ENCODE peak calls at places on chromosomes 5 and 9, in seven cellular contexts. N is neuronal stem cell, M is tibial artery, A is upper lobe of right lung, Q is esophagus squamous epithelium, V is ovary, C is lower lobe of right lung. B is an unnamed sample. For H3K36me3, the result is how much of the 10 kb centered on the place peaks cover.

GRCh38 chr9:91458905-91459304 is 35.3 kb upstream of the NFIL3 start:
- DNase-seq in N (no peak), M (no peak), A (no peak), Q (no peak), V (no peak), C (no peak), B (no peak)

GRCh38 chr9:20728493-20729220 is 44.6 kb downstream of the FOCAD start:
- DNase-seq in N (no peak), M (no peak), A (no peak), Q (no peak), V (no peak), C (no peak), B (no peak)

GRCh38 chr5:133962131-133962530 is 6.3 kb downstream of the C5orf15 start:
- DNase-seq in N (no peak), M (no peak), A (no peak), Q (no peak), V (no peak), C (no peak), B (no peak)

GRCh38 chr9:126809068-126809467 is 4.2 kb downstream of the ZBTB43 start:
- DNase-seq in N (no peak), M (no peak), A (no peak), Q (no peak), V (no peak), C (no peak), B (no peak)

GRCh38 chr9:131799177-131799823 is 59.4 kb upstream of the RAPGEF1 start:
- DNase-seq in N (peak), M (no peak), A (no peak), Q (no peak), V (peak), C (no peak), B (peak)

GRCh38 chr5:15693036-15693728 is 193.2 kb downstream of the FBXL7 start:
- DNase-seq in N (no peak), M (no peak), A (no peak), Q (no peak), V (no peak), C (no peak), B (no peak)

GRCh38 chr5:148808864-148809642 is 17.4 kb upstream of the ADRB2 start:
- DNase-seq in N (no peak), M (no peak), A (no peak), Q (no peak), V (no peak), C (peak), B (peak)

GRCh38 chr9:5767968-5768932 is 64.7 kb downstream of the ERMP1 start:
- DNase-seq in N (no peak), M (no peak), A (no peak), Q (no peak), V (no peak), C (no peak), B (no peak)

GRCh38 chr5:76943006-76943405 is 9.8 kb upstream of the CRHBP start:
- DNase-seq in N (no peak), M (no peak), A (no peak), Q (no peak), V (no peak), C (no peak), B (no peak)

GRCh38 chr5:40409600-40409999 is 270.1 kb upstream of the PTGER4 start:
- DNase-seq in N (no peak), M (no peak), A (no peak), Q (no peak), V (no peak), C (peak), B (no peak)

GRCh38 chr5:137921931-137922330 is 32.7 kb downstream of the PKD2L2 start:
- DNase-seq in N (no peak), M (no peak), A (no peak), Q (no peak), V (no peak), C (no peak), B (no peak)

GRCh38 chr9:91991621-91992435 is 41.8 kb upstream of the ROR2 start:
- DNase-seq in N (no peak), M (no peak), A (no peak), Q (no peak), V (no peak), C (no peak), B (no peak)

GRCh38 chr9:35105571-35106342 is 2.8 kb upstream of the STOML2 start:
- DNase-seq in N (no peak), M (peak), A (peak), Q (no peak), V (no peak), C (no peak), B (no peak)

GRCh38 chr9:97398999-97399758 is 12.7 kb upstream of the TDRD7 start:
- DNase-seq in N (no peak), M (no peak), A (peak), Q (no peak), V (no peak), C (peak), B (peak)

GRCh38 chr9:33942471-33943083 is 106.1 kb downstream of the UBAP2 start:
- DNase-seq in N (no peak), M (no peak), A (no peak), Q (no peak), V (no peak), C (no peak), B (no peak)

GRCh38 chr5:28548856-28549255 is 1510.5 kb upstream of the CDH9 start:
- DNase-seq in N (no peak), M (no peak), A (no peak), Q (no peak), V (no peak), C (no peak), B (no peak)

GRCh38 chr5:112635771-112636170 is 101.9 kb upstream of the APC start:
- DNase-seq in N (no peak), M (no peak), A (no peak), Q (no peak), V (no peak), C (no peak), B (no peak)

GRCh38 chr5:145847499-145848497 is 12.7 kb upstream of the PRELID2 start:
- DNase-seq in N (no peak), M (no peak), A (no peak), Q (no peak), V (no peak), C (no peak), B (no peak)

GRCh38 chr5:43875741-43876140 is 272.8 kb downstream of the NNT start:
- DNase-seq in N (no peak), M (no peak), A (no peak), Q (no peak), V (no peak), C (no peak), B (no peak)

GRCh38 chr5:6273090-6273735 is 105.1 kb downstream of the MED10 start:
- DNase-seq in N (no peak), M (no peak), A (no peak), Q (no peak), V (no peak), C (no peak), B (no peak)

GRCh38 chr5:29367176-29367833 is 1826.2 kb upstream of the CDH6 start:
- DNase-seq in N (peak), M (no peak), A (no peak), Q (no peak), V (no peak), C (no peak), B (no peak)

GRCh38 chr9:115650768-115651167 is 502.8 kb upstream of the PAPPA start:
- DNase-seq in N (no peak), M (no peak), A (no peak), Q (no peak), V (no peak), C (no peak), B (no peak)

GRCh38 chr5:3811116-3811515 is 215.5 kb downstream of the IRX1 start:
- DNase-seq in N (no peak), M (no peak), A (no peak), Q (no peak), V (no peak), C (no peak), B (no peak)

GRCh38 chr9:125805057-125805456 is 57.9 kb downstream of the PBX3 start:
- DNase-seq in N (no peak), M (no peak), A (no peak), Q (no peak), V (no peak), C (no peak), B (no peak)

GRCh38 chr9:87275039-87275725 is 222.5 kb upstream of the DAPK1 start:
- DNase-seq in N (no peak), M (no peak), A (no peak), Q (no peak), V (no peak), C (no peak), B (no peak)

GRCh38 chr5:17374157-17374556 is 123.9 kb upstream of the TAF11L2 start:
- DNase-seq in N (no peak), M (no peak), A (no peak), Q (no peak), V (no peak), C (no peak), B (no peak)

GRCh38 chr9:107940622-107941021 is 451.1 kb upstream of the KLF4 start:
- DNase-seq in N (no peak), M (no peak), A (no peak), Q (no peak), V (no peak), C (no peak), B (no peak)

GRCh38 chr9:112520646-112521045 is 34.0 kb downstream of the KIAA1958 start:
- DNase-seq in N (no peak), M (no peak), A (no peak), Q (no peak), V (no peak), C (no peak), B (no peak)

GRCh38 chr5:173709145-173709544 is 92.7 kb upstream of the BOD1 start:
- DNase-seq in N (no peak), M (no peak), A (no peak), Q (no peak), V (no peak), C (no peak), B (no peak)

GRCh38 chr9:26904070-26904469 is 11.5 kb upstream of the CAAP1 start:
- DNase-seq in N (no peak), M (no peak), A (no peak), Q (no peak), V (no peak), C (no peak), B (no peak)

GRCh38 chr9:135906291-135907005 is 898 bp downstream of the CAMSAP1 start:
- DNase-seq in N (peak), M (no peak), A (peak), Q (no peak), V (peak), C (peak), B (no peak)
- H3K27ac ChIP-seq in N (peak), M (peak), A (peak), Q (peak), V (no peak), C (peak), B (peak)

GRCh38 chr5:96703985-96704384 is 41.8 kb downstream of the CAST start:
- DNase-seq in N (no peak), M (no peak), A (no peak), Q (no peak), V (no peak), C (no peak), B (no peak)
- H3K36me3 ChIP-seq in N (under half), M (under half), A (under half), Q (under half), V (under half), C (under half), B (under half)

GRCh38 chr9:129946596-129946995 is 96.4 kb downstream of the FNBP1 start:
- DNase-seq in N (no peak), M (no peak), A (no peak), Q (no peak), V (no peak), C (no peak), B (no peak)
- H3K27ac ChIP-seq in N (no peak), M (no peak), A (peak), Q (peak), V (no peak), C (peak), B (peak)

DNA sequence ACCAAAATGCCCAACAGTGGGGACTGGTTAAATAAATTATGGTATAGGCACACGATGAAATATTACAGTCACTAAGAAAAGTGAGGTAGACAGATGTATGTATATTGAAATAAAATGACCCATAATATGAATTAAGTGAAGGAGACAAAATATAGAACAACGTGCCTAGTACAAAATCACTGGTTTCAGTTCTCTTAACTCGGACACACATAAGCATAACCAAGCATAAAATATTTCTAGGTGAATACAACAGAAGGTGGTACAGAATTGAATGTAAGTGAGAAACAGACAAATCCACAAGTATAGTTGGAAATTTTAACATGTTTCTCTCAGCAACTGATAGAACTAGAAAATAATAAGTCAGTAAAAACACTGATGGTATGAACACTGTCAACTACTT is 22.0 kb downstream of the PUM3 start:
- DNase-seq in N (no peak), M (no peak), A (no peak), Q (no peak), V (no peak), C (no peak), B (no peak)
- H3K36me3 ChIP-seq in N (half or more), M (under half), A (half or more), Q (under half), V (under half), C (half or more), B (under half)

GRCh38 chr9:4097991-4098390 is 201.9 kb downstream of the GLIS3 start:
- DNase-seq in N (no peak), M (no peak), A (no peak), Q (no peak), V (no peak), C (no peak), B (no peak)
- H3K27ac ChIP-seq in N (no peak), M (no peak), A (no peak), Q (no peak), V (no peak), C (no peak), B (no peak)

GRCh38 chr9:135805422-135806022 is 101.8 kb downstream of the CAMSAP1 start:
- DNase-seq in N (no peak), M (no peak), A (no peak), Q (no peak), V (peak), C (peak), B (peak)

GRCh38 chr9:135803441-135803840 is 101.5 kb downstream of the KCNT1 start:
- DNase-seq in N (no peak), M (no peak), A (no peak), Q (no peak), V (no peak), C (no peak), B (no peak)

GRCh38 chr9:135802876-135803419 is 101.0 kb downstream of the KCNT1 start:
- DNase-seq in N (no peak), M (no peak), A (no peak), Q (no peak), V (no peak), C (no peak), B (no peak)

GRCh38 chr9:135801070-135801469 is 99.1 kb downstream of the KCNT1 start:
- DNase-seq in N (no peak), M (no peak), A (no peak), Q (no peak), V (no peak), C (no peak), B (peak)

DNA sequence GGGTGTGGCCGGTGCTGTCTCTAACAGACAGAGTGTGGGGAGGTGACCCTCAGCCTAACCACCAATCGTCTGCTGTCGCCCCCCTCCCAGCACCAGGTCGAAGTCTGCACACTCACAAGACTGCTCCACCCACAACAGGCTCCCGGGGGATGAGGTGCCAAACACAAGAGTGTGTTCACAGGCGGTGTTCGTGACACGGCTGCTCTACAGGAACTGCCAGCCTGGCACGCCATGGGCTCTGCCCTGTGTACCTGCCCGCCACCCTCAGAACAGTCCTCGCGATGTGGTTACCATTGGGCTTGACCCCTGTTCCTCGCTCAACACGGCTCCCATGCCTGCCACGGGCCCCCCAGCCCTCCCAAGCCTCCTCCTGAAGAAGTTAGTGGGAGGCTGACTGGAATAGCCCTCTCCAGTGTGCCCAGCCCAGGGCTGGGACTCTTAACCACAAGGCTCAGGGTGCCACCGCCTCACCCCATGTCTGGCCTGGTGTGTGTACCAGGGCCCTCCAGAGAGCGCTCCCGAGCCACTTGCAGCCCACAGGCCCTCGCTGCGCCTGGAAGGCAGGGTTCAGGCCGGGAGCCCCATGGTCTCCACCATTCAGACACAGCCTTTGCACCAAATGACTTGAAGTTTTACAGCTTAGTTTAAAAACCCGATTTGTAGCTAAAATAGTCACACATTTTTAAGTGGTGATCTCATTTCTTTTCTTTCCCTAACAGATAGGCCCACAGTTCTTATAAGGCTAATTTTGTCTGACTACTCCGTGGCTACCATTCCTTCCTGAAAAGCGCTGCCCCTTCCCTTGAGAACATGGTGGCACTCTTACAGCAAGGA is 102.5 kb downstream of the CAMSAP1 start:
- DNase-seq in N (no peak), M (no peak), A (no peak), Q (no peak), V (no peak), C (no peak), B (no peak)
- H3K36me3 ChIP-seq in N (under half), M (under half), A (under half), Q (under half), V (under half), C (under half), B (under half)

DNA sequence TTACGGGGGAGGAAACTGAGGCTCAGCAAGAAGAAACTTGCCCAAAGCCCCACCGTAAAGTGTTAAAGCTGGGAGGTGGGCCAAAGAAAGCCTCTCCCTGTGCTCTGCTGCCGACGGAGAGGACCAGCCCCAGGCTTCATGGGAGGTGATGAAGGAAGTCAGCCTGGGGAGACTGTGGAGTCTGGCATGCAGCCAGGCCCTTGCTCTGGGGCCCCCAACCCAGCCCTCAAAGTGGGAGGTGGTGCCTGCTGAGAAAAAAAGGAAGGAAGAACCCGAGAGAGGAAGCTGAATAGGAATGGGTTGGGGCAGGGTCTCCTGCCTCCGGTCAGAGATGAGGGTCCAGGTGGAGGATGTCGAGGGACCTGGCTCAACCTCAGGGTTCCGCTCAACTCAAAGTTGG is 3.8 kb downstream of the RNF44 start:
- DNase-seq in N (no peak), M (no peak), A (no peak), Q (no peak), V (peak), C (peak), B (peak)
- H3K27ac ChIP-seq in N (no peak), M (no peak), A (peak), Q (peak), V (no peak), C (peak), B (peak)